ENCODE peak calls at places on chromosomes 11 and 22, in four cellular contexts. P is IMR-90, O is tibial nerve, B is mammary epithelial cell. C is an unnamed sample.

GRCh38 chr11:128198206-128198605 is 389.2 kb downstream of the ETS1 start:
- DNase-seq in P (no peak), O (no peak), B (no peak), C (no peak)

GRCh38 chr11:127191689-127192088 is 191.1 kb upstream of the KIRREL3 start:
- DNase-seq in P (no peak), O (no peak), B (no peak), C (no peak)

GRCh38 chr11:65503606-65503922 is 4.7 kb downstream of the MALAT1 start:
- DNase-seq in P (peak; percentile 33), O (no peak), B (no peak), C (no peak)

GRCh38 chr11:68117896-68118470 is 3.2 kb downstream of the CHKA start:
- DNase-seq in P (no peak), O (no peak), B (no peak), C (peak; percentile 64)

GRCh38 chr11:85118151-85118550 is 509.0 kb downstream of the DLG2 start:
- DNase-seq in P (peak; percentile 33), O (no peak), B (peak; percentile 3), C (no peak)

GRCh38 chr11:57203359-57203758 is 21.6 kb downstream of the LRRC55 start:
- DNase-seq in P (peak; percentile 48), O (peak; percentile 56), B (no peak), C (no peak)

GRCh38 chr11:107928767-107929507 is 689 bp downstream of the RAB39A start:
- DNase-seq in P (no peak), O (peak; percentile 14), B (no peak), C (no peak)

GRCh38 chr22:20088263-20088648 is 8.2 kb downstream of the DGCR8 start:
- DNase-seq in P (no peak), O (no peak), B (no peak), C (peak; percentile 47)

GRCh38 chr11:114358711-114359110 is 41.6 kb downstream of the C11orf71 start:
- DNase-seq in P (peak; percentile 27), O (no peak), B (peak; percentile 37), C (no peak)

GRCh38 chr11:112962854-112963367 is 1.7 kb downstream of the NCAM1 start:
- DNase-seq in P (no peak), O (no peak), B (no peak), C (peak; percentile 79)

GRCh38 chr11:125072210-125072960 is 9.3 kb downstream of the SLC37A2 start:
- DNase-seq in P (no peak), O (peak; percentile 24), B (no peak), C (no peak)

GRCh38 chr22:23779083-23779482 is 6.4 kb downstream of the MMP11 start:
- DNase-seq in P (no peak), O (no peak), B (no peak), C (peak; percentile 75)

GRCh38 chr11:120674537-120674936 is 163.0 kb downstream of the GRIK4 start:
- DNase-seq in P (peak; percentile 22), O (no peak), B (no peak), C (no peak)

GRCh38 chr11:21476588-21476987 is 716.3 kb upstream of the ANO5 start:
- DNase-seq in P (no peak), O (no peak), B (no peak), C (no peak)

GRCh38 chr11:66906077-66906929 is 49.4 kb downstream of the LRFN4 start:
- DNase-seq in P (peak; percentile 49), O (peak; percentile 55), B (peak; percentile 93), C (no peak)

GRCh38 chr11:61688368-61689163 is 8.4 kb downstream of the DAGLA start:
- DNase-seq in P (no peak), O (peak; percentile 66), B (peak; percentile 11), C (peak; percentile 98)

GRCh38 chr11:19232910-19233503 is 7.7 kb downstream of the E2F8 start:
- DNase-seq in P (peak; percentile 87), O (no peak), B (peak; percentile 91), C (peak; percentile 93)

GRCh38 chr11:14399087-14399486 is 40.1 kb upstream of the RRAS2 start:
- DNase-seq in P (no peak), O (no peak), B (no peak), C (no peak)

GRCh38 chr22:37150701-37151100 is 985 bp upstream of the IL2RB start:
- DNase-seq in P (no peak), O (no peak), B (no peak), C (no peak)

GRCh38 chr11:123061403-123062157 is at the start of gene HSPA8:
- DNase-seq in P (peak; percentile 52), O (peak; percentile 59), B (peak; percentile 69), C (no peak)

GRCh38 chr11:112613051-112613972 is 347.9 kb upstream of the NCAM1 start:
- DNase-seq in P (peak; percentile 34), O (no peak), B (peak; percentile 95), C (peak; percentile 92)

GRCh38 chr22:33515733-33516297 is 404.5 kb downstream of the LARGE1 start:
- DNase-seq in P (no peak), O (no peak), B (no peak), C (no peak)

GRCh38 chr22:29155966-29156365 is 49.7 kb upstream of the EMID1 start:
- DNase-seq in P (no peak), O (no peak), B (no peak), C (no peak)

GRCh38 chr22:39352301-39352867 is 2.6 kb downstream of the SYNGR1 start:
- DNase-seq in P (no peak), O (no peak), B (no peak), C (peak; percentile 45)

GRCh38 chr22:48884786-48885185 is 942.9 kb downstream of the BRD1 start:
- DNase-seq in P (no peak), O (no peak), B (no peak), C (no peak)

GRCh38 chr22:36358533-36359171 is 29.1 kb downstream of the MYH9 start:
- DNase-seq in P (no peak), O (no peak), B (no peak), C (peak; percentile 45)

GRCh38 chr11:61695917-61696316 is 15.7 kb downstream of the DAGLA start:
- DNase-seq in P (peak; percentile 81), O (peak; percentile 54), B (peak; percentile 91), C (peak; percentile 98)

GRCh38 chr11:94493146-94493442 is 550 bp downstream of the MRE11 start:
- DNase-seq in P (no peak), O (no peak), B (no peak), C (no peak)

GRCh38 chr22:44667829-44668189 is 34.2 kb upstream of the PRR5 start:
- DNase-seq in P (no peak), O (no peak), B (no peak), C (no peak)

GRCh38 chr22:23214398-23214797 is 34.1 kb downstream of the BCR start:
- DNase-seq in P (no peak), O (no peak), B (no peak), C (no peak)

GRCh38 chr11:10108901-10109665 is 184.9 kb downstream of the SBF2 start:
- DNase-seq in P (peak; percentile 40), O (no peak), B (no peak), C (peak; percentile 91)

GRCh38 chr11:86478348-86478747 is 103.7 kb downstream of the CCDC81 start:
- DNase-seq in P (no peak), O (no peak), B (no peak), C (no peak)

GRCh38 chr11:119602745-119603373 is 126.1 kb downstream of the NECTIN1 start:
- DNase-seq in P (no peak), O (no peak), B (no peak), C (no peak)

GRCh38 chr11:37171451-37171850 is 573.4 kb upstream of the RAG2 start:
- DNase-seq in P (no peak), O (no peak), B (no peak), C (no peak)

GRCh38 chr11:64060861-64061444 is 25.2 kb downstream of the FLRT1 start:
- DNase-seq in P (no peak), O (no peak), B (no peak), C (peak; percentile 98)

GRCh38 chr11:95968585-95968984 is 44.7 kb upstream of the MTMR2 start:
- DNase-seq in P (peak; percentile 12), O (no peak), B (no peak), C (peak; percentile 14)

GRCh38 chr11:1922411-1923113 is 3.1 kb downstream of the TNNT3 start:
- DNase-seq in P (no peak), O (no peak), B (no peak), C (peak; percentile 73)

GRCh38 chr11:68960299-68961071 is 20.3 kb downstream of the MRGPRD start:
- DNase-seq in P (no peak), O (no peak), B (no peak), C (peak; percentile 79)

DNA sequence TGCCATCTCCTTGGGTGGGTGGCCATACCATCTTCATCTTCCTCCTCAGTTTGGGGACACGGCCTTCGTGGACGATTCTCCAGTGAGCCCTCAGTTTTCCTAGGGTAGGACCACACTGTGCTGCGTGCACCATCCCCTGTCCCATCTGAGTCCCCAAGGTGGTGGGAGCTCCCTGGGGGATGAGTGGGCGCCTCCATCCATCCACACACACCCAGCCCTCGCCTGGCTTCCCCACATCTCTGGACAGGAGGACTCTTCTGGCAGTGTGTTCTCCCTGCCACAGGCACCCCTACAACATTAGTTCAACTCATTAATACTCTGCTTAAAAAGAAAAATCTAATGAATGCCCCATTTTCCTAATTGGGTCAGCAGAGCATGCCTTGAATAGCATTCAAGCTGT is 408.5 kb downstream of the SHANK2 start:
- DNase-seq in P (no peak), O (no peak), B (no peak), C (peak; percentile 42)
- H3K9me3 ChIP-seq in P (peaks cover 5% of the 10 kb centered on the region), O (no peaks in the 10 kb centered on the region), B (peaks cover 3% of the 10 kb centered on the region), C (no peaks in the 10 kb centered on the region)

GRCh38 chr11:76424891-76425290 is 19.9 kb upstream of the EMSY start:
- DNase-seq in P (no peak), O (no peak), B (no peak), C (no peak)
- H3K4me3 ChIP-seq in P (no peak overlapping the region), O (no peak overlapping the region), B (no peak overlapping the region), C (no peak overlapping the region)

DNA sequence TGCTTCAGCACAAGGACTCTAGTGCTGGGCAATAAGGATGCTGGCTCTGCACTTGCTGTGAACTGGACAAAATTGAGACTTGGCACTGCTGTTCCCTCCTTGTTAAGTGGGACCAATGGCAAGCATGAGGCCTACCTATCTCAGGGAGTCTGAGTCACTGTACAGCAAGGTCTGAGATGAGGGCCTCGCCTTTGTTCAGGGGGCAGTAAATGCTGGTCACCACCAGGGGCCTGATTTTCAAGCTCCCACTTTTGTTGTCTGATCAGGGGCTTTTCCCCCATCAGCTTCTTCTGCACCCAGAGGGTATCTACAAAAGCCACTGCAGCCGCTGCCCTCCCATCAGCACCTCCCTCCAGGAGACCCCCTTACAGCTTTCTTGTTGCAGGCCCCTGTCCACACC is 22.8 kb downstream of the DHCR7 start:
- DNase-seq in P (no peak), O (no peak), B (no peak), C (no peak)
- TF ChIP-seq CTCF in P (no peak), O (no peak), B (no peak), C (no peak)

DNA sequence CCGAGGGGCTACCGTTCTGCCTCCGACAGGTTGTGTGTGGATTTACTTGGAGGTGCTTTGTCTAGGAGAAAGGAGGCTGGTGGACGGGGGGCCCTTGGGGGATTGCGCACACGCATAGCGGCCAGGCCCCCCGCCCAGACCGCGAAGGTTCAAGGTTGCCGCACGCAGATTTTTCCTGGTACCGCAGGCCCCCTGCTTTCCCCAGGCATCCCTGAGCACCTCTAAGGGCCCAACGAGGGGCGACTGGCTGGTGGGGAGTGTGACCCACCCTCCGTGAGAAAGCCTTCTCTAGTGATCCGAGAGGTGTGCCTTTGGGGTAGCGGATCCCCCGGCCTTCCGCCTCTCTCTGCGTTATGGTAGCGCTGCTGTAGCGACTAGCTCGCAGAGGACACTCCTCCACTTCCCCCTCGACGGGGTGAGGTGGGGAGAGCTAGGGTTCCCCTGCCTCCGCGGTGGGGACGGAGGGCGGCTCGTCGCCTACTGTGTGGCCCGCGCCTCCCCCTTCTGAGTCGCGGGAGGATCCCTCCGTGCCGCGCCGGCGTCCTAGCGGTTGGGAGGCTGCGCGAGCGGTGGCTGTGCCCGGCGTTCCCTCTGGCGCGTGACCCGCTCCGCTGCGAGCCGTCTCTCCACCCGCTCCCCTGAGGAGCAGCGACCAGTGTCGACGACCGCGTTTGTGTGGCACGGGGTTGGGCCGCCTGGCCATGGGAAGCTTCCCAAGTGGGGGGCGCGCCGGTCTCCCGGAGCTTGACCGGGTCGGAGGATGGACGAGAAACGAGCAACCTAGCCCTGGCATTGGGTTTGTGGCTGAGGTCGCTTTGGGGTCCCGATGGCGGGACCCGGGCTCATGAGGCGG is 3900.0 kb upstream of the OR11H1 start:
- DNase-seq in P (no peak), O (no peak), B (no peak), C (peak; percentile 80)
- H3K9me3 ChIP-seq in P (peaks cover 49% of the 10 kb centered on the region), O (peaks cover 6% of the 10 kb centered on the region), B (peaks cover 49% of the 10 kb centered on the region), C (peaks cover 4% of the 10 kb centered on the region)

C was measured in osteoblast.